ENCODE peak calls at places on chromosomes 11 and 22, in ten cellular contexts. B, E, O, J, G, U, Q, P, V and A are unnamed samples.

GRCh38 chr22:40414838-40415505 is 44.6 kb downstream of the SGSM3 start:
- DNase-seq in Q (no peak), O (no peak), U (no peak), J (peak; percentile 97), B (peak; percentile 73), V (no peak), P (no peak), E (peak; percentile 30), G (no peak), A (no peak)

GRCh38 chr22:47205081-47205491 is 442.6 kb downstream of the TBC1D22A start:
- DNase-seq in G (no peak), E (no peak), B (peak; percentile 69), J (no peak), Q (no peak), P (no peak), V (no peak), U (no peak), O (no peak), A (no peak)

GRCh38 chr11:122746050-122746478 is 90.5 kb downstream of the UBASH3B start:
- DNase-seq in Q (no peak), P (no peak), O (no peak), U (no peak), J (peak; percentile 54), B (no peak), E (no peak), G (no peak), V (no peak), A (no peak)

GRCh38 chr11:85955531-85955930 is 100.3 kb downstream of the CCDC83 start:
- DNase-seq in U (no peak), E (peak; percentile 54), P (no peak), Q (no peak), V (peak; percentile 48), G (no peak), B (no peak), J (no peak), O (no peak), A (no peak)

GRCh38 chr11:3135491-3136440 is 29.3 kb downstream of the OSBPL5 start:
- DNase-seq in O (peak; percentile 10), B (peak; percentile 58), E (no peak), J (no peak), P (no peak), U (no peak), G (no peak), V (no peak), Q (no peak), A (no peak)

GRCh38 chr11:30091246-30091645 is 74.4 kb upstream of the KCNA4 start:
- DNase-seq in J (no peak), O (no peak), V (no peak), U (no peak), B (no peak), Q (no peak), E (no peak), G (no peak), P (no peak), A (no peak)

GRCh38 chr11:33207408-33207985 is 46.2 kb upstream of the CSTF3 start:
- DNase-seq in V (peak; percentile 20), O (no peak), E (peak; percentile 12), J (no peak), P (no peak), G (peak; percentile 23), Q (no peak), B (no peak), U (no peak), A (no peak)

GRCh38 chr11:70176940-70177689 is 26.0 kb upstream of the FADD start:
- DNase-seq in Q (peak; percentile 42), V (peak; percentile 14), G (no peak), O (peak; percentile 64), E (peak; percentile 43), J (peak; percentile 85), B (no peak), P (no peak), U (no peak), A (no peak)

GRCh38 chr11:15707971-15708370 is 593.2 kb downstream of the INSC start:
- DNase-seq in V (no peak), O (no peak), G (peak; percentile 26), U (no peak), J (no peak), B (peak; percentile 89), P (no peak), E (no peak), Q (no peak), A (no peak)

GRCh38 chr11:121383726-121384125 is 68.4 kb upstream of the SORL1 start:
- DNase-seq in U (no peak), B (no peak), E (no peak), J (no peak), P (no peak), O (no peak), Q (no peak), V (no peak), G (peak; percentile 46), A (no peak)

GRCh38 chr22:46171940-46172339 is 21.6 kb downstream of the PPARA start:
- DNase-seq in V (peak; percentile 87), P (no peak), Q (no peak), E (peak; percentile 73), G (no peak), J (no peak), B (no peak), U (peak; percentile 69), O (no peak), A (no peak)

GRCh38 chr11:2525166-2525861 is 80.5 kb downstream of the KCNQ1 start:
- DNase-seq in B (peak; percentile 51), U (no peak), E (no peak), P (no peak), V (no peak), Q (no peak), J (no peak), G (peak; percentile 8), O (peak; percentile 4), A (no peak)